ENCODE peak calls at places on chromosomes 7 and 10, in nine cellular contexts. W, I, A, G, X, B, V, L and E are unnamed samples.
A peak's percentile ranks its signal among the peaks of the same experiment; 100 is the strongest.

GRCh38 chr10:4227581-4227980 is 442.6 kb upstream of the KLF6 start:
- DNase-seq in W (no peak), I (no peak), A (no peak), G (no peak), X (no peak), B (no peak), V (no peak), L (no peak), E (no peak)

GRCh38 chr7:74599251-74599650 is 58.3 kb upstream of the GTF2I start:
- DNase-seq in W (no peak), I (no peak), A (no peak), G (no peak), X (no peak), B (no peak), V (no peak), L (no peak), E (no peak)

GRCh38 chr7:156156734-156157408 is 344.6 kb upstream of the SHH start:
- DNase-seq in W (peak; percentile 10), I (no peak), A (peak; percentile 20), G (no peak), X (no peak), B (no peak), V (no peak), L (no peak), E (peak; percentile 86)

GRCh38 chr10:85724215-85724614 is 642.4 kb downstream of the GRID1 start:
- DNase-seq in W (no peak), I (no peak), A (no peak), G (no peak), X (no peak), B (no peak), V (no peak), L (no peak), E (no peak)

GRCh38 chr7:155166673-155167370 is 96.7 kb downstream of the HTR5A start:
- DNase-seq in W (no peak), I (no peak), A (peak; percentile 92), G (no peak), X (peak; percentile 44), B (peak; percentile 30), V (peak; percentile 95), L (no peak), E (no peak)

GRCh38 chr7:100827330-100828226 is at the start of gene EPHB4:
- DNase-seq in W (peak; percentile 71), I (peak; percentile 94), A (peak; percentile 91), G (peak; percentile 39), X (peak; percentile 92), B (no peak), V (peak; percentile 74), L (no peak), E (peak; percentile 97)

GRCh38 chr7:20892776-20893175 is 106.1 kb upstream of the SP8 start:
- DNase-seq in W (no peak), I (no peak), A (no peak), G (no peak), X (no peak), B (no peak), V (no peak), L (no peak), E (no peak)

GRCh38 chr7:101077303-101078086 is 7.8 kb upstream of the TRIM56 start:
- DNase-seq in W (peak; percentile 79), I (peak; percentile 83), A (peak; percentile 72), G (peak; percentile 85), X (peak; percentile 70), B (peak; percentile 77), V (peak; percentile 63), L (peak; percentile 69), E (peak; percentile 88)

GRCh38 chr7:137592232-137592896 is 248.8 kb upstream of the PTN start:
- DNase-seq in W (peak; percentile 87), I (peak; percentile 86), A (peak; percentile 83), G (peak; percentile 37), X (peak; percentile 13), B (peak; percentile 31), V (peak; percentile 80), L (no peak), E (peak; percentile 61)

GRCh38 chr7:72334733-72335132 is 77.4 kb downstream of the CALN1 start:
- DNase-seq in W (no peak), I (no peak), A (no peak), G (no peak), X (no peak), B (no peak), V (no peak), L (no peak), E (no peak)

GRCh38 chr7:21542891-21543527 is at the start of gene DNAH11:
- DNase-seq in W (peak; percentile 28), I (peak; percentile 77), A (peak; percentile 19), G (no peak), X (peak; percentile 20), B (no peak), V (peak; percentile 5), L (no peak), E (peak; percentile 92)

GRCh38 chr7:38318241-38318640 is 44.8 kb upstream of the TARP start:
- DNase-seq in W (no peak), I (no peak), A (no peak), G (no peak), X (no peak), B (no peak), V (no peak), L (no peak), E (no peak)

DNA sequence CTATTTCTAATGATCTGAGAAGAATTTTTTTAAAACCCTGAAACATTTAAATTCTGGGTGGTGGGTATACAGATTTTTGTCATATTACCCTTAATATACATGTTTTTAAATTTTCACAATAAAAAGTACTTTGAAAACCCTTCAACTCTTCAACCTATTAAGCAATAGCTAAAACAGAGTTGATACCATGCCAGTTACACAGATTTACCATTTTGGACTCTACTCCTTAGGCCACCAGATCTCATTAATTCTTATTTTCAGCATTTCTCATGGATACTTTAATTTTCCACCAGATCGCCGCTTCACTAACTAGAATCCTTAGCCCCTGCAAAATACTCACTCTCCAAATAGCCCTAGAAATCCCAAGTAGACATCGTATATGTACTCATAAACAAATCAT is 12.7 kb upstream of the COL28A1 start:
- DNase-seq in W (no peak), I (no peak), A (no peak), G (no peak), X (no peak), B (no peak), V (no peak), L (no peak), E (no peak)
- H3K4me3 ChIP-seq in W (no peak overlapping the region), I (no peak overlapping the region), A (no peak overlapping the region), G (no peak overlapping the region), X (no peak overlapping the region), B (no peak overlapping the region), V (no peak overlapping the region), L (no peak overlapping the region), E (no peak overlapping the region)

GRCh38 chr10:11179231-11180105 is 161.8 kb downstream of the CELF2 start:
- DNase-seq in W (no peak), I (no peak), A (no peak), G (no peak), X (no peak), B (peak; percentile 37), V (no peak), L (no peak), E (no peak)

GRCh38 chr10:11177926-11178453 is 160.3 kb downstream of the CELF2 start:
- DNase-seq in W (no peak), I (peak; percentile 79), A (no peak), G (no peak), X (no peak), B (no peak), V (no peak), L (no peak), E (no peak)

GRCh38 chr10:11178606-11179221 is 161.0 kb downstream of the CELF2 start:
- DNase-seq in W (no peak), I (peak; percentile 93), A (peak; percentile 69), G (no peak), X (no peak), B (peak; percentile 85), V (peak; percentile 76), L (peak; percentile 87), E (no peak)

GRCh38 chr10:11181996-11182395 is 164.3 kb downstream of the CELF2 start:
- DNase-seq in W (no peak), I (no peak), A (peak; percentile 44), G (peak; percentile 61), X (peak; percentile 55), B (no peak), V (peak; percentile 56), L (no peak), E (no peak)

GRCh38 chr10:11180228-11180627 is 162.6 kb downstream of the CELF2 start:
- DNase-seq in W (no peak), I (no peak), A (no peak), G (no peak), X (no peak), B (no peak), V (no peak), L (peak; percentile 65), E (no peak)
- H3K4me3 ChIP-seq in W (no peak overlapping the region), I (no peak overlapping the region), A (no peak overlapping the region), G (no peak overlapping the region), X (no peak overlapping the region), B (no peak overlapping the region), V (no peak overlapping the region), L (peak overlapping the region; percentile 42), E (no peak overlapping the region)

GRCh38 chr7:24743471-24743870 is 13.8 kb downstream of the GSDME start:
- DNase-seq in W (no peak), I (no peak), A (no peak), G (no peak), X (no peak), B (no peak), V (no peak), L (no peak), E (no peak)

GRCh38 chr7:24742764-24743163 is 14.5 kb downstream of the GSDME start:
- DNase-seq in W (no peak), I (no peak), A (no peak), G (no peak), X (no peak), B (no peak), V (no peak), L (no peak), E (no peak)

GRCh38 chr7:24739306-24739705 is 18.0 kb downstream of the GSDME start:
- DNase-seq in W (no peak), I (no peak), A (no peak), G (no peak), X (no peak), B (no peak), V (no peak), L (no peak), E (no peak)

GRCh38 chr7:24740821-24741220 is 16.4 kb downstream of the GSDME start:
- DNase-seq in W (no peak), I (no peak), A (no peak), G (no peak), X (no peak), B (no peak), V (no peak), L (no peak), E (no peak)

GRCh38 chr7:24741691-24742639 is 15.3 kb downstream of the GSDME start:
- DNase-seq in W (peak; percentile 95), I (no peak), A (peak; percentile 92), G (peak; percentile 32), X (peak; percentile 84), B (no peak), V (peak; percentile 98), L (no peak), E (no peak)
- H3K4me3 ChIP-seq in W (no peak overlapping the region), I (no peak overlapping the region), A (no peak overlapping the region), G (no peak overlapping the region), X (no peak overlapping the region), B (no peak overlapping the region), V (no peak overlapping the region), L (no peak overlapping the region), E (no peak overlapping the region)

DNA sequence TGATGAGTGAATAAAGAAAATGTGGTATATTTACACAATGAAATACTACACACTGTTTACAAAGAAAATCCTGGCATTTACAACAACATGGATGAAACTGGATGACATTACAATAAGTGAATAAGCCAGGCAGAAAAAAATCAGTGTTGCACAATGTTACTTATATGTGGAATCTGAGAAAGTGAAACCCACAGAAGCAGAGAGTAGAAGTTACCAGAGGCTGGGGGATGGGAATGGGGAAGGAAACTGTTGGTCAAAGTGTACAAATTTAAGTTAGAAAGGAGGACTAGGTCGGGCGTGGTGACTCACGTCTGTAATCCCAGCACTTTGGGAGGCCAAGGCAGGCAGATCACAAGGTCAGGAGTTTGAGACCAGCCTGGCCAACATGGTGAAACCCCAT is 538.5 kb upstream of the MKI67 start:
- DNase-seq in W (no peak), I (no peak), A (no peak), G (no peak), X (no peak), B (no peak), V (no peak), L (no peak), E (no peak)
- H3K4me3 ChIP-seq in W (no peak overlapping the region), I (no peak overlapping the region), A (no peak overlapping the region), G (no peak overlapping the region), X (no peak overlapping the region), B (no peak overlapping the region), V (no peak overlapping the region), L (no peak overlapping the region), E (no peak overlapping the region)